ENCODE peak calls at places on chromosomes 2 and 18, in ten cellular contexts. One of them, this sample, is unnamed.

GRCh38 chr18:55488473-55488872 is 99.5 kb downstream of the TCF4 start:
- DNase-seq in cerebellar cortex: peak; percentile 79
- DNase-seq in HT-29: no peak
- DNase-seq in C1 segment of cervical spinal cord: no peak
- DNase-seq in NCI-H1092 treated with DMSO at 0.1 percent for 48 hours: peak; percentile 64
- DNase-seq in CD8-positive, alpha-beta T cell: no peak
- DNase-seq in DND-41: no peak
- DNase-seq in T-helper 9 cell: no peak
- DNase-seq in EL: no peak
- DNase-seq in WTC11: peak; percentile 27
- DNase-seq in this sample: no peak

GRCh38 chr2:113136828-113137775 is 9.7 kb downstream of the IL1RN start:
- DNase-seq in HT-29: peak; percentile 81
- DNase-seq in cerebellar cortex: peak; percentile 30
- DNase-seq in T-helper 9 cell: peak; percentile 15
- DNase-seq in CD8-positive, alpha-beta T cell: no peak
- DNase-seq in DND-41: peak; percentile 33
- DNase-seq in WTC11: peak; percentile 17
- DNase-seq in EL: peak; percentile 45
- DNase-seq in NCI-H1092 treated with DMSO at 0.1 percent for 48 hours: peak; percentile 33
- DNase-seq in C1 segment of cervical spinal cord: no peak
- DNase-seq in this sample: peak; percentile 54

GRCh38 chr18:995641-996040 is 91.0 kb downstream of the ADCYAP1 start:
- DNase-seq in T-helper 9 cell: no peak
- DNase-seq in cerebellar cortex: no peak
- DNase-seq in WTC11: no peak
- DNase-seq in HT-29: no peak
- DNase-seq in DND-41: no peak
- DNase-seq in NCI-H1092 treated with DMSO at 0.1 percent for 48 hours: no peak
- DNase-seq in CD8-positive, alpha-beta T cell: no peak
- DNase-seq in C1 segment of cervical spinal cord: no peak
- DNase-seq in EL: peak; percentile 81
- DNase-seq in this sample: peak; percentile 13

GRCh38 chr2:178859760-178860159 is 52.5 kb upstream of the TTN start:
- DNase-seq in HT-29: no peak
- DNase-seq in DND-41: no peak
- DNase-seq in EL: no peak
- DNase-seq in CD8-positive, alpha-beta T cell: no peak
- DNase-seq in C1 segment of cervical spinal cord: no peak
- DNase-seq in T-helper 9 cell: no peak
- DNase-seq in NCI-H1092 treated with DMSO at 0.1 percent for 48 hours: no peak
- DNase-seq in WTC11: no peak
- DNase-seq in cerebellar cortex: no peak
- DNase-seq in this sample: no peak

GRCh38 chr2:240351826-240352426 is 83.5 kb upstream of the GPC1 start:
- DNase-seq in WTC11: no peak
- DNase-seq in NCI-H1092 treated with DMSO at 0.1 percent for 48 hours: peak; percentile 88
- DNase-seq in DND-41: no peak
- DNase-seq in T-helper 9 cell: no peak
- DNase-seq in EL: no peak
- DNase-seq in HT-29: no peak
- DNase-seq in cerebellar cortex: peak; percentile 72
- DNase-seq in C1 segment of cervical spinal cord: no peak
- DNase-seq in CD8-positive, alpha-beta T cell: no peak
- DNase-seq in this sample: no peak

GRCh38 chr2:26989156-26989555 is 18.7 kb downstream of the MAPRE3 start:
- DNase-seq in T-helper 9 cell: no peak
- DNase-seq in NCI-H1092 treated with DMSO at 0.1 percent for 48 hours: no peak
- DNase-seq in EL: peak; percentile 40
- DNase-seq in C1 segment of cervical spinal cord: no peak
- DNase-seq in HT-29: no peak
- DNase-seq in cerebellar cortex: no peak
- DNase-seq in DND-41: no peak
- DNase-seq in WTC11: no peak
- DNase-seq in CD8-positive, alpha-beta T cell: no peak
- DNase-seq in this sample: no peak

GRCh38 chr2:175015340-175015739 is 10.2 kb upstream of the CHN1 start:
- DNase-seq in DND-41: no peak
- DNase-seq in EL: no peak
- DNase-seq in WTC11: no peak
- DNase-seq in C1 segment of cervical spinal cord: no peak
- DNase-seq in T-helper 9 cell: no peak
- DNase-seq in CD8-positive, alpha-beta T cell: no peak
- DNase-seq in cerebellar cortex: no peak
- DNase-seq in HT-29: no peak
- DNase-seq in NCI-H1092 treated with DMSO at 0.1 percent for 48 hours: no peak
- DNase-seq in this sample: no peak

GRCh38 chr2:44748-45341 is 1.5 kb downstream of the FAM110C start:
- DNase-seq in HT-29: peak; percentile 85
- DNase-seq in T-helper 9 cell: no peak
- DNase-seq in NCI-H1092 treated with DMSO at 0.1 percent for 48 hours: no peak
- DNase-seq in WTC11: no peak
- DNase-seq in C1 segment of cervical spinal cord: no peak
- DNase-seq in cerebellar cortex: no peak
- DNase-seq in EL: no peak
- DNase-seq in CD8-positive, alpha-beta T cell: no peak
- DNase-seq in DND-41: no peak
- DNase-seq in this sample: no peak